ENCODE peak calls at places on chromosomes 16 and 17, in six cellular contexts. X, C, H, I, O and T are unnamed samples.

GRCh38 chr17:41284043-41284442 is 8.5 kb downstream of the KRTAP9-7 start:
- DNase-seq in O (no peak), H (no peak), C (no peak), I (no peak), X (peak; percentile 16), T (no peak)

GRCh38 chr16:57675752-57676623 is 7.9 kb downstream of the ADGRG3 start:
- DNase-seq in O (no peak), C (no peak), I (peak; percentile 35), H (no peak), X (peak; percentile 83), T (peak; percentile 66)

GRCh38 chr16:13143551-13143950 is 242.2 kb downstream of the SHISA9 start:
- DNase-seq in I (no peak), X (no peak), O (no peak), C (no peak), H (no peak), T (no peak)

GRCh38 chr17:8875957-8876356 is 8.5 kb upstream of the PIK3R6 start:
- DNase-seq in H (no peak), I (no peak), O (no peak), C (no peak), X (peak; percentile 37), T (no peak)

GRCh38 chr16:15573274-15573895 is 69.6 kb downstream of the MARF1 start:
- DNase-seq in O (no peak), X (no peak), C (no peak), I (no peak), H (no peak), T (no peak)

GRCh38 chr16:9139965-9140364 is 48.5 kb downstream of the HAPSTR1 start:
- DNase-seq in C (no peak), O (no peak), I (no peak), X (peak; percentile 84), H (peak; percentile 29), T (no peak)

GRCh38 chr17:9414471-9414870 is 161.1 kb downstream of the STX8 start:
- DNase-seq in I (no peak), C (no peak), H (no peak), X (no peak), O (no peak), T (no peak)

GRCh38 chr17:1485748-1486376 is 6.6 kb downstream of the MYO1C start:
- DNase-seq in O (peak; percentile 72), H (peak; percentile 31), I (peak; percentile 69), C (peak; percentile 83), X (peak; percentile 58), T (peak; percentile 85)

GRCh38 chr17:79826210-79826680 is 13.0 kb downstream of the CBX4 start:
- DNase-seq in O (no peak), C (no peak), I (no peak), H (no peak), X (no peak), T (no peak)

GRCh38 chr16:84136331-84137125 is 8.4 kb downstream of the HSDL1 start:
- DNase-seq in O (no peak), I (no peak), X (no peak), H (no peak), C (no peak), T (no peak)

GRCh38 chr17:6701719-6702118 is 11.4 kb downstream of the SLC13A5 start:
- DNase-seq in I (peak; percentile 72), H (peak; percentile 48), O (no peak), X (peak; percentile 75), C (no peak), T (no peak)

GRCh38 chr16:73047536-73048291 is at the start of gene ZFHX3:
- DNase-seq in X (peak; percentile 67), O (peak; percentile 69), H (peak; percentile 76), I (peak; percentile 78), C (peak; percentile 78), T (peak; percentile 90)

GRCh38 chr17:8283356-8283755 is 5.1 kb upstream of the RANGRF start:
- DNase-seq in C (no peak), H (no peak), X (peak; percentile 87), I (no peak), O (no peak), T (no peak)

GRCh38 chr17:74631468-74632195 is 8.1 kb upstream of the CD300E start:
- DNase-seq in C (no peak), H (no peak), X (peak; percentile 68), I (peak; percentile 48), O (no peak), T (no peak)

GRCh38 chr17:74635418-74635817 is 11.9 kb upstream of the CD300E start:
- DNase-seq in X (peak; percentile 79), I (peak; percentile 47), C (no peak), H (no peak), O (no peak), T (no peak)

GRCh38 chr17:74632196-74632540 is 8.6 kb upstream of the CD300E start:
- DNase-seq in X (no peak), O (no peak), H (no peak), I (no peak), C (no peak), T (no peak)

GRCh38 chr17:74632597-74632996 is 9.1 kb upstream of the CD300E start:
- DNase-seq in C (no peak), X (no peak), I (no peak), H (no peak), O (no peak), T (no peak)

DNA sequence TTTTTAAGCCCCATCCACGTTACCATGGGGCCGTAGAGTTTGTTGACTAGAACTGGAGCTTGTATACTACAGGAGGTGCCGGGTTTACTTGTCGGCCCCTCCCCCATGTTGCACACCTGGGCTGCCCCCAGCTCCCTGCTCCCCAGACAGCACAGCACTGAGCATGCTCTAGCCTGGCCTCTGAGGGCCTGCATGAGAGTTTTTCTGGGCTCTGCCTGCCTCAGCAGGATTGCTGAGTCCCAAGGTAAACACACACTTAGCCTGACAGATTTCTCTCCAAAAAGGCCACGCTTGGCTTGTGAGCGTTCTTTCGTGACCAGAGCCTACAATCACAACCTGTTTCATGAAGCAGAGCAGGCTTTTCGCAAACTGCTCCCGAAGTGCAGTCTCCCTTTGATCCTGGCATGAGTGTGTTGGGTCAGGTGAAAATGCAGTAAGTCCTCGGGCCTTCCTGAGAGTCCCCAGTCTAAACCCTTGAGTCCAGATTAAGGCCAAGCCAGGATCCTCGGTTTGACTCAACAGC is 9.8 kb upstream of the CD300E start:
- DNase-seq in I (peak; percentile 10), O (no peak), C (no peak), H (no peak), X (no peak), T (no peak)
- H3K4me1 ChIP-seq in I (peaks cover 44% of the 10 kb centered on the region), O (no peaks in the 10 kb centered on the region), C (no peaks in the 10 kb centered on the region), H (no peaks in the 10 kb centered on the region), X (peaks cover 15% of the 10 kb centered on the region), T (no peaks in the 10 kb centered on the region)

DNA sequence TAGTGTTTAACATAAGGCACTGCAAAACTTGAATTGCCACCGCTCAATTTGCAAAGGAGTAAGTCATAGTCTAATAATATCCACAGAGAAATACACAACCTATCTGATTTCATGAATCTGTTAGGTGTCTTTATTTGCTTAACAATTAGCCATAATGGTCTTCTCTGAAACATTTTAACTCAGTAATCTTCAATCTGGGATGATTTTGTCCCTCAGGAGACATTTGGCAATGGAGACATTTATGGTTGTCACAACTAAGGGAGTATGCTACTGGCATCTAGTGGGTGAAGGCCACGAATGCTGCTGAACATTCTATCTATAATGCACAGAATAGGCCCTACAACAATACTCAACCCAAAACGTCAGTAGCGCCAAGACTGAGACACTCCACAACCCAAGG is 4.3 kb downstream of the UBE2G1 start:
- DNase-seq in C (no peak), O (no peak), H (peak; percentile 10), X (no peak), I (no peak), T (no peak)
- H3K4me1 ChIP-seq in C (peaks cover 5% of the 10 kb centered on the region), O (no peaks in the 10 kb centered on the region), H (no peaks in the 10 kb centered on the region), X (no peaks in the 10 kb centered on the region), I (peaks cover 11% of the 10 kb centered on the region), T (peaks cover 20% of the 10 kb centered on the region)

DNA sequence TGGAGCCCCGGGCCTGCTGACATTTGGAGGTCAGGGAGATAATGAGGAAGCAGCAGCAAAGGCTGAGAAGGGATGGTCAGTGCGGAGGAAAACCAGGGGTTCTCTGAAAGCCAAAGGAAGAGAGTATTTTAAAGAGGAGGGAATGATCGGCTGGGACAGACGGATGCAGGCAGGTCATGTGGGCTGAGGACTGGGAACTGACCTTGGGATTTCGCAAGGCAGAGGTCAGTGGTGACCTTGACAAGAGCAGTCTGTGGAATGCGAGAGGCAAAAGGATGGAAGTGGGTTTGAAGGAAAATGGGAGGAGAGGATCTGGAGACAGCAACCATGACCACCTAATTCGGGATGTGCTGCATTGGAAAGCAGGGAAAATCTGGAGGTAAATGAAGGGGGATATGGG is 10.2 kb downstream of the EFTUD2 start:
- DNase-seq in H (no peak), C (no peak), X (no peak), I (no peak), O (no peak), T (no peak)
- H3K4me1 ChIP-seq in H (no peaks in the 10 kb centered on the region), C (no peaks in the 10 kb centered on the region), X (no peaks in the 10 kb centered on the region), I (peaks cover 3% of the 10 kb centered on the region), O (no peaks in the 10 kb centered on the region), T (no peaks in the 10 kb centered on the region)

DNA sequence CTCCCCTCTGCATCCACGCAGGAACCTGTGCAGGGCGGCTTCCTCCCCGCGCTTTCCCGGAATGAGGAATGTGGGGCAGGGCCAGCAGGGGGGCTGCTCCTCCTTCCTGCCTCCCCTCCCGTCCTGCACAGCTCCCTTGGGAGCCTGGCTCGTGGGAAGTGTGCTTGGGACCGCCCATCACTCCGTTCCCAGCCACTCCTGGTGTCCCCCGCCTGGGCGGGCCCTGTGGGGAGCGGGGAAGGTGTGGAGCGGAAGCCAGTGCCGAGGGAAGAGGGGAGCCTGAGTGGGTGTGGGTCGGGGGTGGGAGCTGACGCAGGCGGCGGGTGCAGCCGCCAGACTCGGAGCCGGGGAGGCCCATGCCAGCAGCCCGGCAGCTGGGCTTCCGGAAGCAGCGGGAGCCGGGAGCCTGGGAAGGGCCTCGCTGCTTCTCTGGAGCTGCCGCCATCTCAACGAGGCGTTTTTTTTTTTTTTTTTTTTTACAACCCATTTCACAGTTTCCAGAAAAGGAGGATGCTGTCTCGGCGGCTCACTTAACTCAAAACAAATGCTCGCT is 24.2 kb downstream of the BAHCC1 start:
- DNase-seq in X (peak; percentile 42), H (peak; percentile 90), C (peak; percentile 97), I (peak; percentile 73), O (peak; percentile 90), T (peak; percentile 95)
- H3K4me1 ChIP-seq in X (peaks cover 8% of the 10 kb centered on the region), H (peaks cover 51% of the 10 kb centered on the region), C (peaks cover 64% of the 10 kb centered on the region), I (peaks cover 15% of the 10 kb centered on the region), O (peaks cover 58% of the 10 kb centered on the region), T (no peaks in the 10 kb centered on the region)

GRCh38 chr17:37479025-37479424 is 10.7 kb upstream of the DUSP14 start:
- DNase-seq in O (no peak), H (no peak), C (no peak), I (no peak), X (no peak), T (no peak)
- H3K4me1 ChIP-seq in O (no peaks in the 10 kb centered on the region), H (peaks cover 26% of the 10 kb centered on the region), C (peaks cover 13% of the 10 kb centered on the region), I (peaks cover 12% of the 10 kb centered on the region), X (no peaks in the 10 kb centered on the region), T (peaks cover 47% of the 10 kb centered on the region)

DNA sequence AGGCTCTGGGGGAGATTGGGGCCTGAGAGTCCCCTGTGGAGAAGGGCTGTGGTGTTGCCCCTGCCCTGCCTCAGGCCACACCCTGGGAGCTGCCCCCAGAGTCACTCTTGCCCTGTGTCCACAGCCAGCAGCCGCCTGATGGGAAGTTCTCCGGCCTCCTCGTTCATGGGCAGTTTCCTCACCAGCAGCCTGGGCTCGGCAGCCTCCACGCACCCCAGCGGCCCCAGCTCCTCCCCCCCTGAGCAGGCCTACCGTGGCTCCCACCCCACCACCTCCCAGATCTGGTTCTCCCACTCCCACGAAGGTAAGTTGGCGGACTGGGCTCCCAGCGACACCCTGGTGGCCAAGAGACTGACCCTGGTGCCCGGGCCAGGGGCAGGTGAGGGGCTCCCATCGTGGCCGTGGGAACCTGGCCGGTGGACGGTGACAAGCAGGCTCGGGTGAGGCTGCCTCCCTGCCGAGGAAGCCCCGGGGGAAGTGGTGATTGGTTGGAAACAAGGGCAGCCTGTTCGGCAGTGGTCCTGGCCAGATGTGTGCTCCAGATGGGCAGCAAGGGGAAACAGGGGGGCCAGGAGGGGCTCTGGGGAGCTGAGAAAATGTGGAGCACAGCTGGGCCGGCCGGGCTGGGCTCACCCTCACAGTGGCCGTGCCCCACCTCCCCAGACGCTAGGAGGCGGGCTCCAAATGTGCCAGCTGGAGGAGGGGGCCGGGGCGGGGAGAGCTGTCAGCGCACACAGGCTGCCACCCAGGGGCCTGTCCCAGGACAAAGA is 31.6 kb downstream of the BAHCC1 start:
- DNase-seq in H (no peak), I (no peak), C (no peak), X (no peak), O (no peak), T (no peak)
- H3K4me1 ChIP-seq in H (peaks cover 32% of the 10 kb centered on the region), I (peaks cover 6% of the 10 kb centered on the region), C (peaks cover 53% of the 10 kb centered on the region), X (peaks cover 3% of the 10 kb centered on the region), O (peaks cover 39% of the 10 kb centered on the region), T (no peaks in the 10 kb centered on the region)